ENCODE peak calls at places on chromosome 9, in seven cellular contexts. J is GM12892, C is IMR-90, O is HCT116, P is GM12891, A is uterus, V is spleen. U is an unnamed sample.

GRCh38 chr9:109975574-109976327 is 195.8 kb downstream of the PALM2AKAP2 start:
- DNase-seq in J (no peak), C (peak), O (no peak), P (no peak), A (no peak), V (no peak), U (no peak)

GRCh38 chr9:137787786-137788505 is 89.6 kb upstream of the CACNA1B start:
- DNase-seq in J (no peak), C (no peak), O (no peak), P (no peak), A (no peak), V (no peak), U (no peak)

GRCh38 chr9:107039546-107039945 is 176.6 kb downstream of the ZNF462 start:
- DNase-seq in J (no peak), C (peak), O (no peak), P (no peak), A (no peak), V (no peak), U (no peak)

GRCh38 chr9:104879555-104880318 is 48.2 kb downstream of the ABCA1 start:
- DNase-seq in J (no peak), C (peak), O (no peak), P (no peak), A (no peak), V (no peak), U (no peak)

GRCh38 chr9:128771745-128772519 is at the start of gene ZER1:
- DNase-seq in J (peak), C (peak), O (peak), P (peak), A (peak), V (peak), U (peak)

GRCh38 chr9:120348951-120349429 is 231.0 kb downstream of the CDK5RAP2 start:
- DNase-seq in J (no peak), C (peak), O (peak), P (peak), A (no peak), V (no peak), U (peak)

GRCh38 chr9:135809166-135809565 is 98.2 kb downstream of the CAMSAP1 start:
- DNase-seq in J (no peak), C (peak), O (no peak), P (no peak), A (no peak), V (no peak), U (no peak)

GRCh38 chr9:125255781-125256391 is 5.7 kb upstream of the GAPVD1 start:
- DNase-seq in J (no peak), C (no peak), O (no peak), P (no peak), A (no peak), V (no peak), U (peak)

GRCh38 chr9:112503170-112503569 is 16.5 kb downstream of the KIAA1958 start:
- DNase-seq in J (no peak), C (no peak), O (no peak), P (no peak), A (no peak), V (no peak), U (no peak)

GRCh38 chr9:35760651-35761050 is 6.6 kb upstream of the MSMP start:
- DNase-seq in J (no peak), C (peak), O (no peak), P (no peak), A (no peak), V (no peak), U (no peak)

GRCh38 chr9:20111173-20111843 is 322.5 kb upstream of the SLC24A2 start:
- DNase-seq in J (no peak), C (no peak), O (no peak), P (no peak), A (no peak), V (no peak), U (no peak)

GRCh38 chr9:77063645-77064285 is 44.3 kb downstream of the FOXB2 start:
- DNase-seq in J (no peak), C (peak), O (peak), P (no peak), A (no peak), V (no peak), U (no peak)

GRCh38 chr9:71691036-71691435 is 77.3 kb downstream of the CEMIP2 start:
- DNase-seq in J (no peak), C (no peak), O (peak), P (no peak), A (no peak), V (no peak), U (no peak)

GRCh38 chr9:70021026-70021571 is 22.5 kb upstream of the MAMDC2 start:
- DNase-seq in J (no peak), C (peak), O (no peak), P (no peak), A (no peak), V (no peak), U (no peak)

GRCh38 chr9:122370869-122371467 is at the start of gene PTGS1:
- DNase-seq in J (peak), C (peak), O (no peak), P (peak), A (no peak), V (peak), U (peak)

GRCh38 chr9:35776018-35776417 is 15.4 kb upstream of the NPR2 start:
- DNase-seq in J (no peak), C (no peak), O (no peak), P (no peak), A (no peak), V (no peak), U (no peak)

GRCh38 chr9:137430723-137431415 is 7.7 kb downstream of the NOXA1 start:
- DNase-seq in J (peak), C (no peak), O (no peak), P (no peak), A (no peak), V (peak), U (no peak)

GRCh38 chr9:106962105-106962504 is 99.1 kb downstream of the ZNF462 start:
- DNase-seq in J (no peak), C (no peak), O (no peak), P (no peak), A (no peak), V (no peak), U (no peak)

GRCh38 chr9:81874926-81875325 is 53.3 kb upstream of the SPATA31D4 start:
- DNase-seq in J (no peak), C (peak), O (no peak), P (no peak), A (no peak), V (no peak), U (no peak)

GRCh38 chr9:14270358-14271077 is 43.4 kb downstream of the NFIB start:
- DNase-seq in J (no peak), C (peak), O (no peak), P (no peak), A (no peak), V (no peak), U (no peak)

GRCh38 chr9:32877103-32877502 is 93.8 kb downstream of the TMEM215 start:
- DNase-seq in J (no peak), C (no peak), O (no peak), P (no peak), A (no peak), V (no peak), U (no peak)

GRCh38 chr9:98573749-98574278 is 134.9 kb downstream of the GABBR2 start:
- DNase-seq in J (no peak), C (no peak), O (no peak), P (no peak), A (no peak), V (no peak), U (no peak)

GRCh38 chr9:128644452-128644851 is 12.2 kb downstream of the DYNC2I2 start:
- DNase-seq in J (no peak), C (no peak), O (no peak), P (no peak), A (no peak), V (no peak), U (no peak)

GRCh38 chr9:33885948-33886347 is 69.0 kb downstream of the UBE2R2 start:
- DNase-seq in J (no peak), C (no peak), O (no peak), P (no peak), A (no peak), V (no peak), U (no peak)

GRCh38 chr9:16147726-16148125 is 594.9 kb downstream of the CCDC171 start:
- DNase-seq in J (no peak), C (no peak), O (no peak), P (no peak), A (no peak), V (no peak), U (no peak)

GRCh38 chr9:131233989-131234388 is 42.3 kb downstream of the FAM78A start:
- DNase-seq in J (no peak), C (no peak), O (no peak), P (no peak), A (no peak), V (no peak), U (peak)

GRCh38 chr9:128244443-128245226 is 31.2 kb downstream of the GOLGA2 start:
- DNase-seq in J (no peak), C (peak), O (no peak), P (no peak), A (peak), V (peak), U (no peak)

GRCh38 chr9:92564982-92565381 is 29.2 kb upstream of the ECM2 start:
- DNase-seq in J (no peak), C (peak), O (no peak), P (no peak), A (no peak), V (no peak), U (no peak)

GRCh38 chr9:99515087-99515486 is 293.0 kb downstream of the SEC61B start:
- DNase-seq in J (no peak), C (no peak), O (no peak), P (no peak), A (no peak), V (no peak), U (no peak)

GRCh38 chr9:68433629-68434028 is 77.2 kb downstream of the PGM5 start:
- DNase-seq in J (no peak), C (no peak), O (no peak), P (no peak), A (no peak), V (no peak), U (no peak)

GRCh38 chr9:86723351-86723750 is 224.0 kb downstream of the GAS1 start:
- DNase-seq in J (no peak), C (no peak), O (no peak), P (no peak), A (no peak), V (no peak), U (no peak)

GRCh38 chr9:76333964-76334363 is 60.3 kb downstream of the RFK start:
- DNase-seq in J (no peak), C (no peak), O (no peak), P (no peak), A (no peak), V (no peak), U (no peak)

GRCh38 chr9:97694768-97695167 is 2.4 kb downstream of the XPA start:
- DNase-seq in J (no peak), C (no peak), O (no peak), P (no peak), A (no peak), V (no peak), U (no peak)

GRCh38 chr9:118148990-118149389 is 444.8 kb downstream of the TLR4 start:
- DNase-seq in J (no peak), C (no peak), O (no peak), P (no peak), A (no peak), V (no peak), U (no peak)

GRCh38 chr9:114830546-114830945 is 24.7 kb upstream of the TNFSF15 start:
- DNase-seq in J (no peak), C (no peak), O (no peak), P (no peak), A (no peak), V (no peak), U (no peak)

GRCh38 chr9:89362647-89363310 is 44.5 kb downstream of the SECISBP2 start:
- DNase-seq in J (no peak), C (no peak), O (no peak), P (no peak), A (peak), V (no peak), U (no peak)
- TF ChIP-seq POLR2A in J (no peak), C (no peak), O (no peak), P (no peak), A (no peak), V (no peak), U (no peak)

GRCh38 chr9:91240596-91240995 is 121.1 kb downstream of the AUH start:
- DNase-seq in J (no peak), C (no peak), O (no peak), P (no peak), A (no peak), V (no peak), U (no peak)
- TF ChIP-seq POLR2A in J (no peak), C (no peak), O (no peak), P (no peak), A (no peak), V (no peak), U (no peak)

GRCh38 chr9:89658931-89659330 is 54.1 kb downstream of the GADD45G start:
- DNase-seq in J (no peak), C (no peak), O (no peak), P (no peak), A (no peak), V (peak), U (no peak)
- TF ChIP-seq POLR2A in J (no peak), C (no peak), O (no peak), P (no peak), A (no peak), V (no peak), U (no peak)

GRCh38 chr9:5832093-5832542 is 799 bp downstream of the ERMP1 start:
- DNase-seq in J (no peak), C (no peak), O (no peak), P (peak), A (no peak), V (no peak), U (peak)

GRCh38 chr9:5835808-5836207 is 2.9 kb upstream of the ERMP1 start:
- DNase-seq in J (no peak), C (no peak), O (no peak), P (no peak), A (no peak), V (no peak), U (peak)

GRCh38 chr9:5834214-5834613 is 1.3 kb upstream of the ERMP1 start:
- DNase-seq in J (no peak), C (no peak), O (no peak), P (no peak), A (no peak), V (no peak), U (no peak)

DNA sequence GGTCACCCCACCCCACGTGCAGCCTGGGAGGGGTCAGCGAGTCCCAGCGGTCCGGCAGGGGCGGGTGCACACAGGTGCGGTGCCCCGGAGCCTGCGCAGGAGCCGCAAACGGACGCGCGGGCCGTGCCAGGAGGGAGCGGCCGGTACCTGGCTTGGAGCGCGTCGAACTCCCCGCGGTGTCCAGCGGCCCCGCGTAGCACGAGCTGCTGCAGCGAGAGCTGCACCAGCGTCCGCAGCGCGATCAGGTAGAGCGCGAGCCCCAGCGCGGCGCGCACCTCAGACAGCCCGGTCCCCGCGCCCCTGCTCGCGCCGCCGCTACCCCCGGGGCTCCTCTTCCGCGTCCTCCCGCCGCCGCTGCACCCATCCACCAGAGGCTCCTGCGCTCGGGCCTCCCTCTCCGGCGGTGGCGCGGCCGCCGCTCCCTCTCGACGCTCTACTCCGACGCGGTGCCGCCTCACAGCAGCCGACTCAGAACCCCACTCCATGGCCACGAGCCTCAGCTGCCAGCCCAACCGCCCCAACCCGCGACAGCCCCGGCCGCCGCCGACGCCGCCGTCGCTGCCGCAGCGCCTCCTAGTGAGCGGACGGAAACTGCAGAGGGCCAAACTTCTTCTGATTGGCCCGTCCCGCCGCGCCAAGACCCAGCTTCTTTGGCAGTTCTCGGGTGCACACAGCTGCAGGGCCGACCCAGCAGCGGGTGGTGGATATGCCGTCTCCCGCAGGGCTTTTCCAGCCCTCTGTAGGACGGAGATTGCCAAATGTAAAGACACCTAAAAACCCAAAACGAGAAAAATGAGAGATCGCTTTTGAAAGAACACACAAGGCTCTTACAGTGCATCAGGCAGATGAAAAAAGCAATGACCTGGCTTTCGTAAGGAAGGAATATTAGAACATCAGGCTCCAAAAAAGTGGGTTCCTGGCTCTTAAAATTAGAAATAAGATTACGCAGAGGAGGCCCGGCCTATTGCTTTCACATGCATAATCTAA is at the start of gene ERMP1:
- DNase-seq in J (peak), C (peak), O (peak), P (peak), A (peak), V (peak), U (peak)
- TF ChIP-seq POLR2A in J (peak), C (no peak), O (peak), P (peak), A (peak), V (no peak), U (peak)

GRCh38 chr9:96048116-96048953 is 172.8 kb downstream of the ERCC6L2 start:
- DNase-seq in J (no peak), C (no peak), O (no peak), P (no peak), A (no peak), V (peak), U (no peak)
- TF ChIP-seq POLR2A in J (no peak), C (no peak), O (no peak), P (no peak), A (no peak), V (no peak), U (no peak)

GRCh38 chr9:5440426-5440825 is 2.7 kb upstream of the PLGRKT start:
- DNase-seq in J (no peak), C (no peak), O (no peak), P (no peak), A (no peak), V (no peak), U (no peak)

GRCh38 chr9:5436441-5436840 is 1.3 kb downstream of the PLGRKT start:
- DNase-seq in J (no peak), C (no peak), O (no peak), P (no peak), A (no peak), V (no peak), U (no peak)

GRCh38 chr9:5438301-5439162 is 807 bp upstream of the PLGRKT start:
- DNase-seq in J (no peak), C (peak), O (no peak), P (no peak), A (no peak), V (peak), U (no peak)

GRCh38 chr9:5435912-5436311 is 1.8 kb downstream of the PLGRKT start:
- DNase-seq in J (no peak), C (no peak), O (no peak), P (no peak), A (no peak), V (no peak), U (peak)

GRCh38 chr9:5437254-5438216 is at the start of gene PLGRKT:
- DNase-seq in J (peak), C (peak), O (peak), P (peak), A (peak), V (peak), U (peak)
- TF ChIP-seq POLR2A in J (peak), C (peak), O (peak), P (peak), A (peak), V (peak), U (peak)

GRCh38 chr9:127162567-127163365 is 40.3 kb upstream of the ANGPTL2 start:
- DNase-seq in J (no peak), C (no peak), O (no peak), P (no peak), A (no peak), V (no peak), U (no peak)

GRCh38 chr9:127162046-127162445 is 39.6 kb upstream of the ANGPTL2 start:
- DNase-seq in J (no peak), C (peak), O (no peak), P (no peak), A (no peak), V (no peak), U (no peak)

GRCh38 chr9:127161081-127161621 is 38.7 kb upstream of the ANGPTL2 start:
- DNase-seq in J (no peak), C (no peak), O (no peak), P (no peak), A (no peak), V (no peak), U (no peak)

GRCh38 chr9:127165096-127165495 is 42.7 kb upstream of the ANGPTL2 start:
- DNase-seq in J (no peak), C (no peak), O (no peak), P (no peak), A (no peak), V (no peak), U (no peak)

GRCh38 chr9:127163409-127163808 is 41.0 kb upstream of the ANGPTL2 start:
- DNase-seq in J (no peak), C (peak), O (no peak), P (no peak), A (no peak), V (no peak), U (no peak)
- TF ChIP-seq POLR2A in J (no peak), C (no peak), O (no peak), P (no peak), A (no peak), V (no peak), U (no peak)